ENCODE peak calls at places on chromosomes 12 and 14, in seven cellular contexts. I is NCI-H345; O is T-cell; J is activated naive CD4-positive, alpha-beta T cell treated with Interleukin-2 at 50 U/mL for 16 hours; X is pancreas; C is activated CD4-positive, alpha-beta memory T cell treated with anti-CD3 and anti-CD28 coated beads, Interleukin-2, amount 10 ng/mL, durations not matched to agents 7 days and 5 days; U is GM10248. R is an unnamed sample.

GRCh38 chr14:60656755-60657608 is 7.7 kb upstream of the SIX1 start:
- DNase-seq in J (no peak), X (peak; percentile 78), O (no peak), C (peak; percentile 47), I (peak; percentile 70), U (peak; percentile 83), R (peak; percentile 60)

GRCh38 chr14:74018029-74018703 is 922 bp downstream of the ENTPD5 start:
- DNase-seq in J (no peak), I (no peak), O (no peak), U (peak; percentile 47), C (no peak), X (no peak), R (no peak)

GRCh38 chr14:59377991-59378720 is 87.0 kb downstream of the GPR135 start:
- DNase-seq in C (no peak), X (no peak), U (no peak), J (no peak), O (no peak), I (no peak), R (no peak)

GRCh38 chr12:80778005-80778541 is 61.4 kb downstream of the MYF5 start:
- DNase-seq in I (peak; percentile 97), J (no peak), U (peak; percentile 59), O (no peak), C (peak; percentile 52), X (no peak), R (peak; percentile 24)

GRCh38 chr14:65412881-65413738 is 580 bp downstream of the FUT8 start:
- DNase-seq in C (peak; percentile 74), X (peak; percentile 87), J (peak; percentile 67), I (peak; percentile 86), U (no peak), O (peak; percentile 2), R (peak; percentile 59)

GRCh38 chr12:65490193-65490592 is 211.7 kb downstream of the MSRB3 start:
- DNase-seq in X (no peak), U (no peak), J (no peak), I (no peak), O (no peak), C (no peak), R (no peak)

GRCh38 chr14:81618695-81619094 is 85.0 kb upstream of the SEL1L start:
- DNase-seq in I (no peak), J (no peak), U (no peak), X (no peak), O (no peak), C (no peak), R (no peak)

GRCh38 chr12:124428136-124428791 is 133.4 kb downstream of the RFLNA start:
- DNase-seq in C (no peak), U (no peak), I (no peak), X (no peak), J (no peak), O (no peak), R (no peak)

GRCh38 chr12:50110762-50111416 is 1.1 kb upstream of the COX14 start:
- DNase-seq in U (peak; percentile 40), I (no peak), O (no peak), X (peak; percentile 63), J (no peak), C (peak; percentile 18), R (no peak)

GRCh38 chr12:25436206-25436912 is 116.7 kb downstream of the LMNTD1 start:
- DNase-seq in X (no peak), U (peak; percentile 61), O (peak; percentile 24), C (peak; percentile 21), I (peak; percentile 47), J (no peak), R (peak; percentile 2)

GRCh38 chr12:163406-163986 is 50.5 kb downstream of the SLC6A12 start:
- DNase-seq in C (no peak), O (no peak), J (no peak), U (no peak), X (no peak), I (no peak), R (no peak)

GRCh38 chr14:94752575-94752974 is 17.3 kb downstream of the GSC start:
- DNase-seq in O (no peak), U (no peak), C (no peak), I (no peak), X (no peak), J (no peak), R (no peak)

GRCh38 chr12:47742253-47742825 is 16.3 kb downstream of the RAPGEF3 start:
- DNase-seq in J (peak; percentile 77), I (no peak), U (peak; percentile 64), O (peak; percentile 57), C (peak; percentile 82), X (peak; percentile 86), R (no peak)

GRCh38 chr12:104863549-104863948 is 94.5 kb downstream of the SLC41A2 start:
- DNase-seq in X (no peak), J (no peak), O (no peak), I (no peak), C (no peak), U (no peak), R (no peak)

GRCh38 chr14:103526247-103526913 is 2.6 kb upstream of the TRMT61A start:
- DNase-seq in J (no peak), X (no peak), C (no peak), O (no peak), U (no peak), I (no peak), R (no peak)

GRCh38 chr12:124531281-124531745 is 36.1 kb downstream of the NCOR2 start:
- DNase-seq in U (no peak), J (no peak), C (no peak), I (no peak), X (no peak), O (no peak), R (no peak)

GRCh38 chr12:65163755-65164154 is 5.6 kb upstream of the LEMD3 start:
- DNase-seq in J (no peak), C (no peak), X (no peak), I (no peak), O (no peak), U (peak; percentile 34), R (no peak)

GRCh38 chr14:72812292-72812851 is 81.5 kb downstream of the DPF3 start:
- DNase-seq in C (no peak), O (no peak), J (no peak), I (no peak), U (no peak), X (no peak), R (no peak)

GRCh38 chr12:98373019-98373554 is 142.3 kb upstream of the TMPO start:
- DNase-seq in C (no peak), J (no peak), I (peak; percentile 63), X (no peak), O (no peak), U (peak; percentile 23), R (peak; percentile 49)

GRCh38 chr12:45794422-45794821 is 64.9 kb downstream of the ARID2 start:
- DNase-seq in I (no peak), U (no peak), J (no peak), C (no peak), O (no peak), X (no peak), R (no peak)

GRCh38 chr12:70919597-70920035 is 922 bp downstream of the PTPRR start:
- DNase-seq in O (no peak), I (no peak), U (no peak), X (no peak), C (no peak), J (no peak), R (no peak)

GRCh38 chr12:127761880-127762279 is 505.1 kb upstream of the TMEM132C start:
- DNase-seq in I (no peak), X (no peak), O (no peak), J (no peak), U (no peak), C (no peak), R (no peak)

GRCh38 chr12:130951636-130952035 is 2.1 kb upstream of the ADGRD1 start:
- DNase-seq in O (no peak), I (no peak), J (no peak), C (no peak), U (no peak), X (no peak), R (no peak)

GRCh38 chr12:50088577-50089335 is 3.6 kb downstream of the SMARCD1 start:
- DNase-seq in J (peak; percentile 56), O (peak; percentile 46), I (peak; percentile 3), X (no peak), C (peak; percentile 62), U (peak; percentile 68), R (peak; percentile 9)

GRCh38 chr14:104510794-104511611 is 68.6 kb upstream of the C14orf180 start:
- DNase-seq in J (no peak), O (no peak), U (no peak), C (no peak), I (no peak), X (no peak), R (peak; percentile 54)

GRCh38 chr14:76762617-76763361 is 1.5 kb downstream of the VASH1 start:
- DNase-seq in I (no peak), J (no peak), O (no peak), C (no peak), U (no peak), X (no peak), R (no peak)

GRCh38 chr14:55416866-55417265 is 5.2 kb upstream of the ATG14 start:
- DNase-seq in U (peak; percentile 14), J (no peak), O (no peak), X (no peak), C (peak; percentile 21), I (no peak), R (no peak)

GRCh38 chr12:29275834-29276233 is 105.1 kb downstream of the ERGIC2 start:
- DNase-seq in X (no peak), O (no peak), J (no peak), I (no peak), U (no peak), C (no peak), R (no peak)

GRCh38 chr12:4215862-4216541 is 57.6 kb upstream of the CCND2 start:
- DNase-seq in J (no peak), O (no peak), C (no peak), U (peak; percentile 40), X (no peak), I (no peak), R (no peak)

GRCh38 chr14:24976599-24976998 is 73.3 kb downstream of the STXBP6 start:
- DNase-seq in U (no peak), O (no peak), X (no peak), I (no peak), J (no peak), C (no peak), R (no peak)

GRCh38 chr12:121494093-121494787 is 86.6 kb downstream of the KDM2B start:
- DNase-seq in I (peak; percentile 21), U (peak; percentile 67), C (peak; percentile 66), O (peak; percentile 65), X (peak; percentile 79), J (peak; percentile 69), R (no peak)

GRCh38 chr12:54369597-54370217 is 5.4 kb upstream of the GPR84 start:
- DNase-seq in U (no peak), C (no peak), I (no peak), O (no peak), J (no peak), X (no peak), R (no peak)

GRCh38 chr14:93230539-93230938 is 23.5 kb downstream of the UBR7 start:
- DNase-seq in U (no peak), I (no peak), C (no peak), O (no peak), J (no peak), X (no peak), R (no peak)

GRCh38 chr14:26401170-26401968 is 196.5 kb downstream of the NOVA1 start:
- DNase-seq in I (peak; percentile 68), U (no peak), O (no peak), C (no peak), J (no peak), X (no peak), R (peak; percentile 77)

GRCh38 chr14:23103581-23103980 is 1.2 kb downstream of the CIROP start:
- DNase-seq in I (no peak), J (no peak), O (no peak), X (no peak), U (no peak), C (no peak), R (no peak)

GRCh38 chr12:49288412-49288853 is 6.5 kb upstream of the PRPH start:
- DNase-seq in X (peak; percentile 63), I (peak; percentile 22), C (peak; percentile 77), J (peak; percentile 72), O (peak; percentile 62), U (peak; percentile 81), R (peak; percentile 12)